ENCODE peak calls at places on chromosomes 5 and 9, in four cellular contexts. One of them, this sample, is unnamed.

GRCh38 chr5:5481633-5482032 is 59.2 kb downstream of the ICE1 start:
- DNase-seq in activated T-helper 1 cell treated with anti-CD3 and anti-CD28 coated beads, Interleukin-2, amount 50 U/mL, for 16 hours: no peak
- DNase-seq in anterior cingulate cortex: no peak
- DNase-seq in nucleus accumbens: no peak
- DNase-seq in this sample: no peak

GRCh38 chr9:129415954-129416651 is 204.8 kb downstream of the C9orf50 start:
- DNase-seq in nucleus accumbens: no peak
- DNase-seq in activated T-helper 1 cell treated with anti-CD3 and anti-CD28 coated beads, Interleukin-2, amount 50 U/mL, for 16 hours: no peak
- DNase-seq in anterior cingulate cortex: no peak
- DNase-seq in this sample: no peak

GRCh38 chr5:55821731-55822512 is 29.2 kb upstream of the IL31RA start:
- DNase-seq in nucleus accumbens: no peak
- DNase-seq in activated T-helper 1 cell treated with anti-CD3 and anti-CD28 coated beads, Interleukin-2, amount 50 U/mL, for 16 hours: no peak
- DNase-seq in anterior cingulate cortex: no peak
- DNase-seq in this sample: no peak

GRCh38 chr5:34886718-34887117 is 28.6 kb downstream of the RAD1 start:
- DNase-seq in anterior cingulate cortex: no peak
- DNase-seq in nucleus accumbens: no peak
- DNase-seq in activated T-helper 1 cell treated with anti-CD3 and anti-CD28 coated beads, Interleukin-2, amount 50 U/mL, for 16 hours: no peak
- DNase-seq in this sample: no peak

GRCh38 chr5:154947778-154948177 is 6.9 kb downstream of the MRPL22 start:
- DNase-seq in anterior cingulate cortex: no peak
- DNase-seq in nucleus accumbens: no peak
- DNase-seq in activated T-helper 1 cell treated with anti-CD3 and anti-CD28 coated beads, Interleukin-2, amount 50 U/mL, for 16 hours: no peak
- DNase-seq in this sample: no peak

GRCh38 chr9:114207034-114207815 is 51.9 kb downstream of the COL27A1 start:
- DNase-seq in nucleus accumbens: no peak
- DNase-seq in activated T-helper 1 cell treated with anti-CD3 and anti-CD28 coated beads, Interleukin-2, amount 50 U/mL, for 16 hours: no peak
- DNase-seq in anterior cingulate cortex: no peak
- DNase-seq in this sample: no peak

GRCh38 chr9:121844090-121844489 is 192.7 kb downstream of the DAB2IP start:
- DNase-seq in nucleus accumbens: no peak
- DNase-seq in activated T-helper 1 cell treated with anti-CD3 and anti-CD28 coated beads, Interleukin-2, amount 50 U/mL, for 16 hours: no peak
- DNase-seq in anterior cingulate cortex: no peak
- DNase-seq in this sample: no peak

GRCh38 chr9:13436591-13436990 is 157.1 kb upstream of the MPDZ start:
- DNase-seq in nucleus accumbens: no peak
- DNase-seq in anterior cingulate cortex: no peak
- DNase-seq in activated T-helper 1 cell treated with anti-CD3 and anti-CD28 coated beads, Interleukin-2, amount 50 U/mL, for 16 hours: no peak
- DNase-seq in this sample: no peak

GRCh38 chr9:124218438-124219289 is 39.1 kb upstream of the NEK6 start:
- DNase-seq in anterior cingulate cortex: no peak
- DNase-seq in nucleus accumbens: no peak
- DNase-seq in activated T-helper 1 cell treated with anti-CD3 and anti-CD28 coated beads, Interleukin-2, amount 50 U/mL, for 16 hours: no peak
- DNase-seq in this sample: no peak

GRCh38 chr9:38339496-38339895 is 53.0 kb upstream of the ALDH1B1 start:
- DNase-seq in activated T-helper 1 cell treated with anti-CD3 and anti-CD28 coated beads, Interleukin-2, amount 50 U/mL, for 16 hours: no peak
- DNase-seq in nucleus accumbens: no peak
- DNase-seq in anterior cingulate cortex: peak; percentile 26
- DNase-seq in this sample: no peak

GRCh38 chr9:104961238-104961637 is 33.3 kb upstream of the ABCA1 start:
- DNase-seq in nucleus accumbens: no peak
- DNase-seq in anterior cingulate cortex: no peak
- DNase-seq in activated T-helper 1 cell treated with anti-CD3 and anti-CD28 coated beads, Interleukin-2, amount 50 U/mL, for 16 hours: no peak
- DNase-seq in this sample: peak; percentile 17

GRCh38 chr9:128249914-128250838 is 25.6 kb downstream of the GOLGA2 start:
- DNase-seq in nucleus accumbens: no peak
- DNase-seq in anterior cingulate cortex: peak; percentile 23
- DNase-seq in activated T-helper 1 cell treated with anti-CD3 and anti-CD28 coated beads, Interleukin-2, amount 50 U/mL, for 16 hours: peak; percentile 99
- DNase-seq in this sample: peak; percentile 98

GRCh38 chr5:166111021-166111420 is 2180.4 kb upstream of the WWC1 start:
- DNase-seq in anterior cingulate cortex: no peak
- DNase-seq in nucleus accumbens: no peak
- DNase-seq in activated T-helper 1 cell treated with anti-CD3 and anti-CD28 coated beads, Interleukin-2, amount 50 U/mL, for 16 hours: no peak
- DNase-seq in this sample: no peak

GRCh38 chr5:141713616-141714309 is 31.7 kb upstream of the ARAP3 start:
- DNase-seq in activated T-helper 1 cell treated with anti-CD3 and anti-CD28 coated beads, Interleukin-2, amount 50 U/mL, for 16 hours: no peak
- DNase-seq in anterior cingulate cortex: no peak
- DNase-seq in nucleus accumbens: no peak
- DNase-seq in this sample: no peak

GRCh38 chr9:37574996-37575395 is 1.2 kb downstream of the FBXO10 start:
- DNase-seq in nucleus accumbens: no peak
- DNase-seq in activated T-helper 1 cell treated with anti-CD3 and anti-CD28 coated beads, Interleukin-2, amount 50 U/mL, for 16 hours: no peak
- DNase-seq in anterior cingulate cortex: no peak
- DNase-seq in this sample: no peak

GRCh38 chr9:18122156-18122555 is 351.8 kb upstream of the ADAMTSL1 start:
- DNase-seq in anterior cingulate cortex: no peak
- DNase-seq in activated T-helper 1 cell treated with anti-CD3 and anti-CD28 coated beads, Interleukin-2, amount 50 U/mL, for 16 hours: no peak
- DNase-seq in nucleus accumbens: no peak
- DNase-seq in this sample: no peak